ENCODE peak calls at places on chromosomes 5 and 9, in eight cellular contexts. One of them, this sample, is unnamed. For H3K27me3, the result is how much of the 10 kb centered on the place peaks cover.

GRCh38 chr5:150656191-150657132 is 4.6 kb upstream of the MYOZ3 start:
- DNase-seq in GM23248: peak
- DNase-seq in neural progenitor cell: peak
- DNase-seq in HCT116: no peak
- DNase-seq in GM23338: peak
- DNase-seq in MM.1S: peak
- DNase-seq in PC-3: peak
- DNase-seq in SK-N-SH: peak
- DNase-seq in this sample: peak

GRCh38 chr9:92590386-92590785 is 54.6 kb upstream of the ECM2 start:
- DNase-seq in GM23248: peak
- DNase-seq in neural progenitor cell: no peak
- DNase-seq in HCT116: no peak
- DNase-seq in GM23338: no peak
- DNase-seq in MM.1S: no peak
- DNase-seq in PC-3: no peak
- DNase-seq in SK-N-SH: no peak
- DNase-seq in this sample: peak

GRCh38 chr5:136133416-136134383 is 1.1 kb downstream of the SMAD5 start:
- DNase-seq in GM23248: peak
- DNase-seq in neural progenitor cell: peak
- DNase-seq in HCT116: no peak
- DNase-seq in GM23338: peak
- DNase-seq in MM.1S: peak
- DNase-seq in PC-3: peak
- DNase-seq in SK-N-SH: peak
- DNase-seq in this sample: peak

GRCh38 chr5:131684051-131684450 is 49.0 kb upstream of the RAPGEF6 start:
- DNase-seq in GM23248: peak
- DNase-seq in neural progenitor cell: no peak
- DNase-seq in HCT116: no peak
- DNase-seq in GM23338: no peak
- DNase-seq in MM.1S: no peak
- DNase-seq in PC-3: no peak
- DNase-seq in SK-N-SH: no peak
- DNase-seq in this sample: no peak

GRCh38 chr9:117487555-117488175 is 72.8 kb upstream of the ASTN2 start:
- DNase-seq in GM23248: peak
- DNase-seq in neural progenitor cell: peak
- DNase-seq in HCT116: no peak
- DNase-seq in GM23338: peak
- DNase-seq in MM.1S: peak
- DNase-seq in PC-3: peak
- DNase-seq in SK-N-SH: peak
- DNase-seq in this sample: peak

GRCh38 chr5:135468541-135468940 is 16.4 kb upstream of the TIFAB start:
- DNase-seq in GM23248: no peak
- DNase-seq in neural progenitor cell: no peak
- DNase-seq in HCT116: no peak
- DNase-seq in GM23338: no peak
- DNase-seq in MM.1S: no peak
- DNase-seq in PC-3: no peak
- DNase-seq in SK-N-SH: no peak
- DNase-seq in this sample: no peak

GRCh38 chr5:60802216-60802615 is 41.9 kb downstream of the ELOVL7 start:
- DNase-seq in GM23248: no peak
- DNase-seq in neural progenitor cell: no peak
- DNase-seq in HCT116: no peak
- DNase-seq in GM23338: no peak
- DNase-seq in MM.1S: no peak
- DNase-seq in PC-3: no peak
- DNase-seq in SK-N-SH: no peak
- DNase-seq in this sample: no peak

GRCh38 chr5:147369742-147370374 is 135.0 kb downstream of the STK32A start:
- DNase-seq in GM23248: peak
- DNase-seq in neural progenitor cell: peak
- DNase-seq in HCT116: peak
- DNase-seq in GM23338: peak
- DNase-seq in MM.1S: no peak
- DNase-seq in PC-3: peak
- DNase-seq in SK-N-SH: no peak
- DNase-seq in this sample: no peak

GRCh38 chr9:114288233-114289051 is 34.5 kb upstream of the ORM1 start:
- DNase-seq in GM23248: peak
- DNase-seq in neural progenitor cell: peak
- DNase-seq in HCT116: no peak
- DNase-seq in GM23338: peak
- DNase-seq in MM.1S: no peak
- DNase-seq in PC-3: peak
- DNase-seq in SK-N-SH: no peak
- DNase-seq in this sample: no peak

GRCh38 chr9:127838375-127839078 is 15.9 kb downstream of the ENG start:
- DNase-seq in GM23248: peak
- DNase-seq in neural progenitor cell: no peak
- DNase-seq in HCT116: no peak
- DNase-seq in GM23338: no peak
- DNase-seq in MM.1S: no peak
- DNase-seq in PC-3: peak
- DNase-seq in SK-N-SH: no peak
- DNase-seq in this sample: peak

GRCh38 chr5:136132087-136132486 is 558 bp upstream of the SMAD5 start:
- DNase-seq in GM23248: peak
- DNase-seq in neural progenitor cell: no peak
- DNase-seq in HCT116: no peak
- DNase-seq in GM23338: no peak
- DNase-seq in MM.1S: no peak
- DNase-seq in PC-3: no peak
- DNase-seq in SK-N-SH: peak
- DNase-seq in this sample: peak

GRCh38 chr5:131406997-131407638 is 143.3 kb downstream of the CDC42SE2 start:
- DNase-seq in GM23248: no peak
- DNase-seq in neural progenitor cell: no peak
- DNase-seq in HCT116: no peak
- DNase-seq in GM23338: no peak
- DNase-seq in MM.1S: no peak
- DNase-seq in PC-3: no peak
- DNase-seq in SK-N-SH: no peak
- DNase-seq in this sample: no peak

GRCh38 chr5:111551120-111551519 is 38.8 kb upstream of the STARD4 start:
- DNase-seq in GM23248: no peak
- DNase-seq in neural progenitor cell: no peak
- DNase-seq in HCT116: no peak
- DNase-seq in GM23338: peak
- DNase-seq in MM.1S: no peak
- DNase-seq in PC-3: no peak
- DNase-seq in SK-N-SH: no peak
- DNase-seq in this sample: no peak

GRCh38 chr5:111553889-111554288 is 41.6 kb upstream of the STARD4 start:
- DNase-seq in GM23248: no peak
- DNase-seq in neural progenitor cell: no peak
- DNase-seq in HCT116: no peak
- DNase-seq in GM23338: no peak
- DNase-seq in MM.1S: no peak
- DNase-seq in PC-3: no peak
- DNase-seq in SK-N-SH: no peak
- DNase-seq in this sample: no peak

GRCh38 chr5:111548992-111549649 is 36.8 kb upstream of the STARD4 start:
- DNase-seq in GM23248: peak
- DNase-seq in neural progenitor cell: no peak
- DNase-seq in HCT116: no peak
- DNase-seq in GM23338: no peak
- DNase-seq in MM.1S: peak
- DNase-seq in PC-3: peak
- DNase-seq in SK-N-SH: no peak
- DNase-seq in this sample: no peak

GRCh38 chr5:111550282-111551020 is 38.1 kb upstream of the STARD4 start:
- DNase-seq in GM23248: peak
- DNase-seq in neural progenitor cell: peak
- DNase-seq in HCT116: peak
- DNase-seq in GM23338: peak
- DNase-seq in MM.1S: peak
- DNase-seq in PC-3: peak
- DNase-seq in SK-N-SH: peak
- DNase-seq in this sample: peak

DNA sequence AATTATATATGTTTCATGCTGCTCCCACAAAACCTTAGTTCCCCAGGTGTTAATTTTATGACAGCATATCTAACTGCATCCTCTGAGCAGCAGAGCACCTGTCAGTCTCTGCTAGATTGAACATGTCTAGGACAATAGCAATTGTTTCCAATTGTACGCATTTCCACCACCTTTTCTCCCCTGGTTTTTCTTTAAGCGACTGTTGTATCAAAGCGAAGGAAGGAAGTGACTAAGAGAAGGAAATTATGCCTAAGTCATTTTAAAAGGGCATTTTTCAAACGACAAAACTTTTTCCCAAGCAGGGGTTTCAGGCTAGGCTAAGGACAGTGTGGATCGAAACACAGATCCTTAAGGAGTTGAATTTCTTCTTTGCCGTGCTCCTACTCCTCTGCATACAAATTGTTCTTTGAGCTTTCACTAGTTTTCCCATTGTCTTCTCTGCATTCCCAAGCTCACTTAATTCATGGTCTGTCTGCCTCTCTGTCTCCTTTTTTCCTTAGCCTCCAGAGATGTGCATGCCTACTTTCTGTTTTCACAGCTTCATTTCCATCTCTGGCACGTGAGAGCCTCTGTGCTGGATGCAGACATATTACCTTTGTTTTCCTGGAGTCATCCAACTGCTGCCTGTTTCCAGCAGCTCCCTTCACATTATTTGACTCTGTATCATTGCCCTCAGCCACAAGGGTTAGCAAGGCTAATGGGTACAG is 39.4 kb upstream of the STARD4 start:
- DNase-seq in GM23248: no peak
- DNase-seq in neural progenitor cell: peak
- DNase-seq in HCT116: no peak
- DNase-seq in GM23338: peak
- DNase-seq in MM.1S: no peak
- DNase-seq in PC-3: peak
- DNase-seq in SK-N-SH: no peak
- DNase-seq in this sample: no peak
- H3K27ac ChIP-seq in GM23248: peak
- H3K27ac ChIP-seq in neural progenitor cell: no peak
- H3K27ac ChIP-seq in HCT116: no peak
- H3K27ac ChIP-seq in GM23338: peak
- H3K27ac ChIP-seq in MM.1S: no peak
- H3K27ac ChIP-seq in PC-3: peak
- H3K27ac ChIP-seq in SK-N-SH: no peak
- H3K27ac ChIP-seq in this sample: no peak

DNA sequence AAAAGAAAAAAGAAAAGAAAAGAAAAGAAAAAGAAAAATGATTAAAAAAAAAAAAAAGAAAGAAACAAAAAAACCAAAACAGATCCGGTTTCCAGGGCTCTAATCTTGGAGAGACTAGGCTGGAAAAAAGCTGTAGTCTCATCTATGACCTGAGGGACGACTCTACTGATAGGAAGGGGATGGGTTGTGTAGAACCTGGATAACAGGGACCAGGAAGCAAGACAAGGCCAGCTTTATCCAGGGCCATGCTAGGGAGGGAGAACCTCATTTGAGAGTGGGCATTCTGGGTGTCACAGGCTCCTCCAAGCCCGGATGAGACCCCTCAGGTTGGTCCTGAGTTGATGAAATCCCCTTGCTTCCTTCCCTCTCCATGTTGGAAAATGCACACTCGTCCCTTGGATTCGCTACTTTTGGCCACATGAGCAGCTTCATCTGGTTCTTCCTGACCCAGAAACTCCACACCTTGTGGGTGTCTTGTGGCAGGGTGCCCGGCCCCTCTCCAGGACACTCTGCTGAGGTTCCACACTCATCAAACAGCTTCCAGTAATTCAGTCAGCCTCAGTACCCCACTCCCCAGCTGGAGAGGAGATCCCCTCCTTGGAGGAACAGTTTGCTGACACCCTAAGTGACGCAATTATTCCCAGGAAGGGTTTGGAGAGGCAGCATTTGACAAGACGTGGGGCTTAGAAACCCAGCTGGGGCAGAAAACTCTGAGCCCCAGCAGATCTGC is 71.1 kb upstream of the LHFPL2 start:
- DNase-seq in GM23248: no peak
- DNase-seq in neural progenitor cell: no peak
- DNase-seq in HCT116: no peak
- DNase-seq in GM23338: no peak
- DNase-seq in MM.1S: no peak
- DNase-seq in PC-3: no peak
- DNase-seq in SK-N-SH: no peak
- DNase-seq in this sample: no peak
- TF ChIP-seq EZH2phosphoT487 in GM23248: no peak
- TF ChIP-seq EZH2phosphoT487 in neural progenitor cell: no peak
- TF ChIP-seq EZH2phosphoT487 in HCT116: no peak
- TF ChIP-seq EZH2phosphoT487 in GM23338: no peak
- TF ChIP-seq EZH2phosphoT487 in MM.1S: no peak
- TF ChIP-seq EZH2phosphoT487 in PC-3: no peak
- TF ChIP-seq EZH2phosphoT487 in SK-N-SH: no peak
- TF ChIP-seq EZH2phosphoT487 in this sample: no peak

GRCh38 chr9:131811405-131811804 is 71.5 kb upstream of the RAPGEF1 start:
- DNase-seq in GM23248: no peak
- DNase-seq in neural progenitor cell: no peak
- DNase-seq in HCT116: no peak
- DNase-seq in GM23338: no peak
- DNase-seq in MM.1S: no peak
- DNase-seq in PC-3: no peak
- DNase-seq in SK-N-SH: no peak
- DNase-seq in this sample: no peak
- H3K27me3 ChIP-seq in GM23248: under half
- H3K27me3 ChIP-seq in neural progenitor cell: under half
- H3K27me3 ChIP-seq in HCT116: under half
- H3K27me3 ChIP-seq in GM23338: under half
- H3K27me3 ChIP-seq in MM.1S: half or more
- H3K27me3 ChIP-seq in PC-3: under half
- H3K27me3 ChIP-seq in SK-N-SH: under half
- H3K27me3 ChIP-seq in this sample: under half

GRCh38 chr9:120765910-120766309 is 27.3 kb downstream of the FBXW2 start:
- DNase-seq in GM23248: no peak
- DNase-seq in neural progenitor cell: peak
- DNase-seq in HCT116: no peak
- DNase-seq in GM23338: no peak
- DNase-seq in MM.1S: no peak
- DNase-seq in PC-3: no peak
- DNase-seq in SK-N-SH: no peak
- DNase-seq in this sample: no peak
- H3K27ac ChIP-seq in GM23248: no peak
- H3K27ac ChIP-seq in neural progenitor cell: peak
- H3K27ac ChIP-seq in HCT116: no peak
- H3K27ac ChIP-seq in GM23338: no peak
- H3K27ac ChIP-seq in MM.1S: no peak
- H3K27ac ChIP-seq in PC-3: no peak
- H3K27ac ChIP-seq in SK-N-SH: no peak
- H3K27ac ChIP-seq in this sample: peak